ENCODE peak calls at places on chromosome 15, in seven cellular contexts. M is NCI-H1436; V is stimulated activated effector memory CD8-positive, alpha-beta T cell treated with anti-CD3 and anti-CD28 coated beads, Interleukin-12 subunit alpha, Interleukin-12 subunit beta, amount 100 ng/mL, for 72 hours; W is GM18507; Y is NCI-H1105; U is non-pigmented ciliary epithelial cell; K is Karpas-422. J is an unnamed sample.

GRCh38 chr15:48244923-48245322 is 38.8 kb downstream of the SLC12A1 start:
- DNase-seq in Y (no peak), V (no peak), K (no peak), W (no peak), U (no peak), M (no peak), J (no peak)

GRCh38 chr15:98034731-98035130 is 74.2 kb downstream of the ARRDC4 start:
- DNase-seq in U (no peak), W (no peak), K (no peak), M (no peak), Y (no peak), V (no peak), J (no peak)

GRCh38 chr15:96243701-96244100 is 86.8 kb upstream of the NR2F2 start:
- DNase-seq in W (no peak), U (no peak), V (no peak), K (no peak), M (no peak), Y (no peak), J (no peak)

GRCh38 chr15:71773206-71773859 is 37.0 kb upstream of the NR2E3 start:
- DNase-seq in W (no peak), K (no peak), V (no peak), U (no peak), M (no peak), Y (no peak), J (no peak)

GRCh38 chr15:85837011-85837433 is 42.3 kb upstream of the KLHL25 start:
- DNase-seq in K (peak; percentile 31), M (no peak), U (no peak), V (no peak), Y (no peak), W (no peak), J (no peak)

GRCh38 chr15:70596354-70597055 is 166.9 kb downstream of the UACA start:
- DNase-seq in Y (no peak), V (no peak), W (no peak), K (no peak), M (no peak), U (peak; percentile 82), J (peak; percentile 81)

GRCh38 chr15:79609501-79609900 is 177.4 kb downstream of the MINAR1 start:
- DNase-seq in V (no peak), K (no peak), M (no peak), U (no peak), W (no peak), Y (no peak), J (peak; percentile 14)

GRCh38 chr15:73700041-73700842 is 16.1 kb downstream of the CD276 start:
- DNase-seq in V (peak; percentile 85), M (peak; percentile 76), K (peak; percentile 93), W (peak; percentile 54), Y (peak; percentile 61), U (no peak), J (peak; percentile 72)

GRCh38 chr15:92606126-92606835 is 49.3 kb downstream of the FAM174B start:
- DNase-seq in Y (no peak), V (no peak), W (no peak), U (no peak), K (no peak), M (no peak), J (no peak)

GRCh38 chr15:64050281-64051092 is 4.2 kb upstream of the DAPK2 start:
- DNase-seq in Y (no peak), W (no peak), K (no peak), V (no peak), U (no peak), M (peak; percentile 5), J (no peak)

GRCh38 chr15:90780916-90781315 is 63.8 kb downstream of the BLM start:
- DNase-seq in V (no peak), M (no peak), U (no peak), K (no peak), Y (no peak), W (no peak), J (no peak)

GRCh38 chr15:56327721-56328502 is 37.3 kb upstream of the TEX9 start:
- DNase-seq in M (no peak), Y (no peak), V (no peak), K (no peak), W (no peak), U (no peak), J (no peak)

GRCh38 chr15:51533672-51534398 is 88.7 kb downstream of the DMXL2 start:
- DNase-seq in W (no peak), K (no peak), U (no peak), M (no peak), Y (no peak), V (no peak), J (no peak)

GRCh38 chr15:77739591-77740378 is 107.1 kb upstream of the LINGO1 start:
- DNase-seq in M (peak; percentile 26), Y (peak; percentile 75), W (no peak), K (no peak), V (no peak), U (no peak), J (no peak)

GRCh38 chr15:55289011-55289572 is 521 bp downstream of the RAB27A start:
- DNase-seq in U (no peak), V (peak; percentile 84), Y (no peak), W (no peak), K (peak; percentile 44), M (no peak), J (peak; percentile 4)

GRCh38 chr15:33021806-33022389 is 172.6 kb downstream of the FMN1 start:
- DNase-seq in Y (peak; percentile 24), U (no peak), V (no peak), M (peak; percentile 9), W (peak; percentile 30), K (peak; percentile 71), J (peak; percentile 57)

GRCh38 chr15:81809543-81809942 is 236.3 kb downstream of the MEX3B start:
- DNase-seq in K (peak; percentile 76), U (no peak), Y (no peak), M (peak; percentile 28), V (no peak), W (no peak), J (no peak)

GRCh38 chr15:32682569-32682968 is 35.2 kb upstream of the GREM1 start:
- DNase-seq in Y (no peak), M (no peak), K (no peak), V (no peak), U (peak; percentile 87), W (no peak), J (peak; percentile 22)

GRCh38 chr15:32796856-32797255 is 79.1 kb downstream of the GREM1 start:
- DNase-seq in M (no peak), V (no peak), U (no peak), W (no peak), Y (no peak), K (no peak), J (no peak)